ENCODE peak calls at places on chromosomes 12 and 14, in nine cellular contexts. U is uterus; W is CD8-positive, alpha-beta T cell; Q is cardiac muscle cell; I is vagina; M is right cardiac atrium; D is HL-60; H is left lung; Y is lung. K is an unnamed sample.

GRCh38 chr12:107091381-107091780 is 2.0 kb downstream of the CRY1 start:
- DNase-seq in I (no peak), Q (no peak), U (peak; percentile 28), W (no peak), M (no peak), H (no peak), D (no peak), Y (no peak), K (no peak)

GRCh38 chr12:90958995-90959394 is 4.0 kb upstream of the CCER1 start:
- DNase-seq in W (no peak), D (no peak), M (no peak), Y (no peak), H (no peak), I (no peak), Q (no peak), U (no peak), K (no peak)

GRCh38 chr14:100294213-100294962 is 11.9 kb downstream of the SLC25A29 start:
- DNase-seq in W (no peak), H (peak; percentile 46), Q (no peak), D (no peak), U (peak; percentile 13), I (no peak), M (peak; percentile 88), Y (no peak), K (peak; percentile 65)

GRCh38 chr12:119949594-119949993 is 39.4 kb upstream of the BICDL1 start:
- DNase-seq in M (no peak), H (no peak), W (no peak), Y (no peak), I (no peak), Q (no peak), U (no peak), D (no peak), K (no peak)

GRCh38 chr14:45065540-45065939 is 18.4 kb upstream of the PRPF39 start:
- DNase-seq in Q (peak; percentile 55), I (no peak), D (no peak), W (no peak), M (no peak), Y (no peak), U (no peak), H (no peak), K (no peak)

GRCh38 chr14:67526181-67526580 is 6.9 kb upstream of the PLEKHH1 start:
- DNase-seq in Y (no peak), U (no peak), W (no peak), Q (no peak), D (no peak), I (no peak), M (no peak), H (no peak), K (no peak)

GRCh38 chr12:103560604-103561101 is 26.4 kb upstream of the STAB2 start:
- DNase-seq in W (no peak), H (no peak), Y (no peak), D (no peak), I (no peak), Q (no peak), U (no peak), M (no peak), K (no peak)

GRCh38 chr12:109304485-109304884 is 4.6 kb downstream of the FOXN4 start:
- DNase-seq in I (no peak), Y (no peak), M (no peak), W (no peak), Q (no peak), H (no peak), U (no peak), D (no peak), K (no peak)

GRCh38 chr14:105952826-105953225 is 426.4 kb downstream of the TMEM121 start:
- DNase-seq in M (no peak), I (no peak), U (no peak), Q (no peak), D (no peak), W (no peak), H (no peak), Y (peak; percentile 9), K (no peak)

GRCh38 chr12:131770120-131770519 is 58.1 kb upstream of the MMP17 start:
- DNase-seq in D (no peak), M (no peak), Q (no peak), I (no peak), W (no peak), U (no peak), Y (no peak), H (no peak), K (no peak)

GRCh38 chr12:131774576-131774975 is 53.6 kb upstream of the MMP17 start:
- DNase-seq in M (no peak), U (no peak), D (no peak), Q (no peak), W (no peak), I (no peak), Y (no peak), H (no peak), K (no peak)

GRCh38 chr12:131775904-131776889 is 52.0 kb upstream of the MMP17 start:
- DNase-seq in H (no peak), I (no peak), Y (no peak), U (no peak), M (no peak), W (no peak), Q (no peak), D (no peak), K (no peak)

GRCh38 chr12:131775124-131775903 is 52.9 kb upstream of the MMP17 start:
- DNase-seq in W (no peak), Q (no peak), H (no peak), M (no peak), D (no peak), U (no peak), I (no peak), Y (no peak), K (no peak)

DNA sequence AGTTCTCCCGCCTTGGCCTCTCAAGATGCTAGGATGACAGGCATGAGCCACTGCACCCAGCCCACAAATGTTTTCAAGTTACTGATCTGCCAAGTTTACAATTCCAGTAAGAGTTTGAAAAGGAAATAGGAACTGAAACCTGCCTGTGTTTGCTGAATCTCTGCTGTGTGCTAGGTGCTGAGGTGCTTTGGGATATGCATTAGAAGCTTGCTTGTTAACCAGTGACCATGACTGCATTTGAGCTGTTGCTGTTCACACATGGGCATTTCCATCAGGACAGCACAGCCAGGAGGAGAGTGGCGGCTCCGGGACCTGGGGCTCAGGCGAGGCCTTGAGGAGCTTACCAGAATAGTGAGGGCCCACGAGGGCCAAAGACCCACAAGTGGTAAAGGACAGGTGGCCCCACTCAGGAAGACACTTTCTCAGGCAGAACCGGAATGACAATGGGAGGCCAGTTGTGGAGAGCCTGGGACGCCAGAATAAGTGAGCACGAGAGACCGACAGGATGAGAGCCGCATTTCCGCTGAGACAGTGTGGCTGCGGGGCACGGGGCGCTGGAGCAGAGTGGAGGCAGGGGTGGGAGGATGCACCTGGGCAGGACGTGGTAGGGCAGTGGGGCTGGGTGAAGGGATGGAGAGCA is 54.5 kb upstream of the MMP17 start:
- DNase-seq in Q (no peak), D (no peak), Y (no peak), H (no peak), W (peak; percentile 13), M (no peak), U (no peak), I (no peak), K (no peak)
- H3K27ac ChIP-seq in Q (no peak overlapping the region), D (no peak overlapping the region), Y (no peak overlapping the region), H (no peak overlapping the region), W (no peak overlapping the region), M (no peak overlapping the region), U (no peak overlapping the region), I (no peak overlapping the region), K (no peak overlapping the region)

GRCh38 chr12:124424516-124424905 is 129.6 kb downstream of the RFLNA start:
- DNase-seq in Q (no peak), I (no peak), U (no peak), M (no peak), H (no peak), W (no peak), D (no peak), Y (no peak), K (no peak)
- H3K27ac ChIP-seq in Q (peak overlapping the region; percentile 98), I (peak overlapping the region; percentile 89), U (peak overlapping the region; percentile 96), M (no peak overlapping the region), H (no peak overlapping the region), W (no peak overlapping the region), D (no peak overlapping the region), Y (peak overlapping the region; percentile 0), K (peak overlapping the region; percentile 39)

DNA sequence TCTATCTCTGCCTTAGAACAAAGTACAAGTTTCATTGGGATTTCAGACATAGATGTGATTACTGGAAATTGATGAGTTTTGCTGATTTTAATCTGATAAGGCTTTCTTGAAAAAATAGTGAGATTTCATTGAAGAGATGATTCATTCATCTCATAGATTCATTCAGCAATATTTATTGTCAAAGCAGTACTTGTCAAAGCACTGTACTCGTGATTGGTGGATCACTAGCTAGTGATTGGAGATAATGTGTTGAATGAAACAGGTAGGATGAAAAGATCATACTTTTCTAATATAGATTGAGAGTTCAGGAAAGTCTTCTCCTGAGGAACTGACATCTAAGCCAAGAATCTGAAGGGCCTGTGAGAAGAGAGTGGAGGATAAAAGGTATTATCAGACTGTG is 71.0 kb downstream of the KTN1 start:
- DNase-seq in M (no peak), W (no peak), Y (no peak), I (no peak), Q (no peak), H (no peak), D (no peak), U (no peak), K (no peak)
- H3K27ac ChIP-seq in M (no peak overlapping the region), W (no peak overlapping the region), Y (no peak overlapping the region), I (no peak overlapping the region), Q (no peak overlapping the region), H (no peak overlapping the region), D (no peak overlapping the region), U (no peak overlapping the region), K (no peak overlapping the region)

GRCh38 chr12:68614772-68615171 is 4.1 kb downstream of the RAP1B start:
- DNase-seq in W (no peak), H (no peak), I (no peak), U (no peak), M (no peak), Q (no peak), D (no peak), Y (no peak), K (no peak)

GRCh38 chr12:68612675-68613074 is 2.0 kb downstream of the RAP1B start:
- DNase-seq in W (no peak), H (no peak), Y (no peak), U (no peak), M (no peak), D (no peak), I (no peak), Q (no peak), K (no peak)

GRCh38 chr12:68612245-68612644 is 1.5 kb downstream of the RAP1B start:
- DNase-seq in H (no peak), Q (no peak), I (no peak), M (no peak), W (no peak), Y (no peak), U (no peak), D (no peak), K (no peak)

GRCh38 chr12:68613209-68613904 is 2.7 kb downstream of the RAP1B start:
- DNase-seq in I (no peak), W (peak; percentile 48), Q (no peak), Y (no peak), U (no peak), M (no peak), D (no peak), H (no peak), K (no peak)

DNA sequence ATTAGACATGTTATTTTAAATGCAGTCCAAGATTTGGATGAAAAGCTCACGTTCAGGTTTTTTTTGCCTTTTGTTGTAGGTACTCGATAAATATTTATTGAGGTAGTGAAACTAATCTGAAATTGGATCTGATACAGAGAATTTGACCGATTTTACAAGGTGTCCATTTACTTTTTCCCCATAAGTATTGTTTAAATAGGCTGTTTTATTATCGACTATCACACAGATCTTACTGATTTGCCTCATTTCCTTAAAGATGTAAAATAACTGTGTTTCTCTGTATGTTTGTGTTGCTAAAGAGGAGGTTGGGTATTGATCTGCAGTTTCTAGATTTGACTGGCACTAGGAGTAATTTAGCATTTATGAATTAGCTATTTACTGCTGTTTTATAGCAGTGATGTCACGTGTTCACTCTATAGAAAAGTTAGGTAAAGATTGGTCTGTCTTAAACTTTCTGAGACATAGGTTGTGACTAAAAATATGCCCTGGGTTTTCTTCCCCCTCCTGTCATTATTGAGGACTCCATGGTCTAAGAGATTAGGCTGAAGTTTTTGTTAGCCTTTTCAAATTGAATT is 3.5 kb downstream of the RAP1B start:
- DNase-seq in D (no peak), I (no peak), M (no peak), H (no peak), Q (no peak), Y (no peak), U (no peak), W (no peak), K (no peak)
- H3K27ac ChIP-seq in D (no peak overlapping the region), I (peak overlapping the region; percentile 99), M (no peak overlapping the region), H (no peak overlapping the region), Q (no peak overlapping the region), Y (no peak overlapping the region), U (no peak overlapping the region), W (peak overlapping the region; percentile 93), K (no peak overlapping the region)